ENCODE peak calls at places on chromosomes 5 and 9, in five cellular contexts. G, P, F, Z and U are unnamed samples.

GRCh38 chr5:54135042-54135441 is 175.3 kb downstream of the ARL15 start:
- DNase-seq in G (no peak), P (no peak), F (no peak), Z (no peak), U (no peak)

GRCh38 chr5:163705983-163706771 is 200.8 kb downstream of the MAT2B start:
- DNase-seq in G (no peak), P (no peak), F (no peak), Z (no peak), U (no peak)

GRCh38 chr9:79120533-79121315 is 451.0 kb upstream of the TLE4 start:
- DNase-seq in G (no peak), P (no peak), F (no peak), Z (no peak), U (no peak)

GRCh38 chr9:86639899-86640379 is 285.7 kb upstream of the TUT7 start:
- DNase-seq in G (no peak), P (peak; percentile 10), F (no peak), Z (no peak), U (peak; percentile 87)

GRCh38 chr5:119243888-119244287 is 111.9 kb upstream of the TNFAIP8 start:
- DNase-seq in G (no peak), P (no peak), F (no peak), Z (no peak), U (no peak)

GRCh38 chr9:121569266-121569648 is 69.6 kb upstream of the GGTA1 start:
- DNase-seq in G (no peak), P (no peak), F (no peak), Z (no peak), U (no peak)

GRCh38 chr5:102418531-102418930 is 80.3 kb downstream of the SLCO6A1 start:
- DNase-seq in G (no peak), P (no peak), F (no peak), Z (no peak), U (no peak)

GRCh38 chr5:10279328-10279727 is 28.4 kb downstream of the CMBL start:
- DNase-seq in G (no peak), P (no peak), F (no peak), Z (no peak), U (no peak)

GRCh38 chr5:72459913-72460312 is 47.3 kb downstream of the ZNF366 start:
- DNase-seq in G (no peak), P (no peak), F (no peak), Z (no peak), U (no peak)

GRCh38 chr5:150033334-150033733 is 32.8 kb downstream of the HMGXB3 start:
- DNase-seq in G (no peak), P (no peak), F (no peak), Z (no peak), U (no peak)

GRCh38 chr9:92964981-92965758 is 17.8 kb downstream of the FGD3 start:
- DNase-seq in G (no peak), P (peak; percentile 53), F (peak; percentile 76), Z (peak; percentile 51), U (no peak)

GRCh38 chr5:134554319-134555222 is 29.1 kb downstream of the JADE2 start:
- DNase-seq in G (peak; percentile 35), P (peak; percentile 44), F (no peak), Z (no peak), U (peak; percentile 100)

GRCh38 chr5:91367374-91367773 is 15.7 kb downstream of the ARRDC3 start:
- DNase-seq in G (no peak), P (no peak), F (no peak), Z (no peak), U (no peak)

GRCh38 chr9:114717908-114718486 is 36.0 kb upstream of the TEX48 start:
- DNase-seq in G (no peak), P (no peak), F (no peak), Z (no peak), U (no peak)

GRCh38 chr9:94672811-94673487 is 33.6 kb upstream of the FBP1 start:
- DNase-seq in G (no peak), P (no peak), F (no peak), Z (no peak), U (no peak)

GRCh38 chr5:154516475-154516874 is 38.4 kb upstream of the HAND1 start:
- DNase-seq in G (no peak), P (no peak), F (no peak), Z (no peak), U (no peak)

GRCh38 chr5:158718738-158719505 is 380.8 kb downstream of the EBF1 start:
- DNase-seq in G (no peak), P (no peak), F (no peak), Z (no peak), U (no peak)

GRCh38 chr5:123754903-123755302 is 242.9 kb downstream of the CSNK1G3 start:
- DNase-seq in G (no peak), P (no peak), F (no peak), Z (no peak), U (no peak)

GRCh38 chr5:140251527-140251973 is 51.4 kb downstream of the PFDN1 start:
- DNase-seq in G (peak; percentile 80), P (no peak), F (peak; percentile 77), Z (no peak), U (no peak)

GRCh38 chr5:77629553-77630245 is 8.8 kb downstream of the OTP start:
- DNase-seq in G (peak; percentile 14), P (no peak), F (no peak), Z (peak; percentile 26), U (no peak)

GRCh38 chr5:465591-466403 is 22.8 kb downstream of the EXOC3 start:
- DNase-seq in G (no peak), P (peak; percentile 5), F (no peak), Z (peak; percentile 12), U (no peak)

GRCh38 chr5:109404428-109404960 is 5.3 kb downstream of the PJA2 start:
- DNase-seq in G (no peak), P (no peak), F (no peak), Z (no peak), U (no peak)

GRCh38 chr5:109409844-109410388 is at the start of gene PJA2:
- DNase-seq in G (peak; percentile 97), P (peak; percentile 98), F (peak; percentile 95), Z (peak; percentile 96), U (peak; percentile 99)

GRCh38 chr5:109409061-109409843 is 522 bp downstream of the PJA2 start:
- DNase-seq in G (peak; percentile 40), P (peak; percentile 75), F (peak; percentile 71), Z (peak; percentile 81), U (no peak)

GRCh38 chr5:109407913-109408312 is 1.9 kb downstream of the PJA2 start:
- DNase-seq in G (no peak), P (no peak), F (no peak), Z (no peak), U (no peak)

GRCh38 chr5:109406719-109407118 is 3.1 kb downstream of the PJA2 start:
- DNase-seq in G (no peak), P (no peak), F (no peak), Z (no peak), U (no peak)
- H3K4me3 ChIP-seq in G (no peak overlapping the region), P (no peak overlapping the region), F (no peak overlapping the region), Z (no peak overlapping the region), U (no peak overlapping the region)

GRCh38 chr9:129720865-129721545 is 31.8 kb downstream of the PTGES start:
- DNase-seq in G (no peak), P (no peak), F (no peak), Z (no peak), U (no peak)
- TF ChIP-seq CTCF in G (peak; percentile 45), P (no peak), F (no peak), Z (no peak), U (peak; percentile 21)

GRCh38 chr9:137757613-137758029 is 120.0 kb upstream of the CACNA1B start:
- DNase-seq in G (peak; percentile 47), P (peak; percentile 47), F (no peak), Z (no peak), U (no peak)
- H3K4me3 ChIP-seq in G (no peak overlapping the region), P (no peak overlapping the region), F (no peak overlapping the region), Z (no peak overlapping the region), U (no peak overlapping the region)

GRCh38 chr9:9603345-9603744 is 1009.5 kb downstream of the PTPRD start:
- DNase-seq in G (no peak), P (no peak), F (no peak), Z (no peak), U (no peak)

GRCh38 chr9:9598723-9599122 is 1014.1 kb downstream of the PTPRD start:
- DNase-seq in G (no peak), P (no peak), F (no peak), Z (no peak), U (no peak)
- TF ChIP-seq CTCF in G (no peak), P (no peak), F (no peak), Z (no peak), U (no peak)

GRCh38 chr5:179378441-179379271 is 33.4 kb upstream of the ADAMTS2 start:
- DNase-seq in G (no peak), P (no peak), F (no peak), Z (no peak), U (no peak)
- H3K4me3 ChIP-seq in G (no peak overlapping the region), P (no peak overlapping the region), F (no peak overlapping the region), Z (no peak overlapping the region), U (no peak overlapping the region)

GRCh38 chr5:38433160-38433861 is 123.1 kb downstream of the LIFR start:
- DNase-seq in G (no peak), P (no peak), F (no peak), Z (no peak), U (no peak)
- TF ChIP-seq CTCF in G (no peak), P (no peak), F (no peak), Z (no peak), U (no peak)

DNA sequence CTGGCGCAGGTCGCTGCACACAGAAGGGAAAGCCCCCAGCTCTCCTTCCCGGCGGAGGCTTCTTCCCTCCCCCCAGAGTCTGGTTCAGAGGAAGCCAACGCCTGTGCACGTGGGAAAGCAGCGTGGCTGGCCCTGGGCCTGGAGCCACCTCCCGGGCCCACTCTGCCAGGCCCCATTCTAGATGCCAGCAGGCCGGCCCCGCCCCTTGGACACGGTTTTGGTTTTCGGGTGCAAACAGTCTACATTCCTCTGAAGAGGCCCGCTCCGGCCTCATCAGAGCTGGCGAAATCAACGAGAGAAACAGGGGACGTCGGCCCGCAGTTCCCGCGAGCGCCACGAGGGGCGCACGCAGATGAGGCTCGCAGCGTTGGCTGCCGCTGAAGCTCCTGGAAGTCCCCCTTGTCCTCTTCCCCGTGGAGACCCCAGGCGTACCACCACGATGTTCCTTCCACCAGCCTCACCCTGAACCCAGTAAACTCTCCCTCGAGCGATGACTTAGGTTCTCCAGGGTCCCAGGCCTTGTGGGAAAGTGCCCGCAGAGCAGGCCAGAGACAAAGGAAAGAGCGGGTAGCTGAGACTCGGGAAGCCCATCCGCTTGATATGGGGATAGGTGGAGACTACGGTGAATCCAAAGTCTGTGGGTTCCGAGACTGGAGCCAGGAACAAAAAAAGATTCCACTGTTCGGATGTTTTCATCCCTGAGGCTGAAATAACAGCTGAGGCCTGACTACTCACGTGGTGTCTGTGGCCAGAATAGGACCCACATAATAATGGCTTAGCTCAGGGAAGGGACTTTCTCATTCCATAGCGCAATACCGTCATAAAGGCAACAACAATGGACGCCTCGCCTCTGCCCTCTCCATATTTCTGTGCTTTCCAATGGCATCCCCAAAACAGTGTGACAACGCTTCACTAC is 64.2 kb downstream of the KLF4 start:
- DNase-seq in G (peak; percentile 75), P (peak; percentile 68), F (peak; percentile 36), Z (peak; percentile 78), U (no peak)
- H3K4me3 ChIP-seq in G (no peak overlapping the region), P (no peak overlapping the region), F (no peak overlapping the region), Z (no peak overlapping the region), U (no peak overlapping the region)

DNA sequence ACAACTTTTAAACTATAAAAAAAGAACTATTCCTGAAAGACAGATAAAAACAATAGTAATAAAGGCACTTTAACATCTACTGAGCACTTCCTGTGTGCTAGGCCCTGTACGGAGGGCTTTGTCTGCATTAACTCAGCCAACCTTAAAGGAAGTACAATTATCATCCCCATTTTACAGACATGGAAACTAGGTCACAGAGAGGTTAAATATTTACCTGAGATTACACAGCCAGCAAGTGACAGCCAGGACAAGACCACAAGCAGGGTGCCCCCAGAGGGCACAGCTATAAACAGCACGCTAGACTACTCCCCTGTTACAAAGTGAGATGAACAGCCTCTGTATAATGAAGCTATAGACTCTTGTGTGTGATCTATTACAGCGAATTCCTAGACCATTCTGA is 25.5 kb downstream of the DDX31 start:
- DNase-seq in G (no peak), P (no peak), F (no peak), Z (no peak), U (no peak)
- TF ChIP-seq CTCF in G (no peak), P (no peak), F (no peak), Z (no peak), U (peak; percentile 17)